ENCODE peak calls at places on chromosomes 3 and 15, in eight cellular contexts. V is HFFc6, O is stomach, A is fibroblast of pulmonary artery, D is epithelial cell of esophagus, G is progenitor cell of endocrine pancreas, C is mesothelial cell of epicardium, B is left ventricle myocardium inferior. W is an unnamed sample.

GRCh38 chr3:126550488-126551051 is 8.2 kb downstream of the C3orf22 start:
- DNase-seq in B (no peak), C (peak; percentile 14), O (peak; percentile 19), G (peak; percentile 7), D (no peak), A (no peak), V (no peak), W (no peak)

GRCh38 chr3:65979152-65979551 is 59.6 kb downstream of the MAGI1 start:
- DNase-seq in O (no peak), B (no peak), A (peak; percentile 92), D (peak; percentile 42), V (peak; percentile 88), C (no peak), G (no peak), W (no peak)

GRCh38 chr3:110677506-110677905 is 394.1 kb upstream of the NECTIN3 start:
- DNase-seq in O (no peak), C (no peak), V (no peak), G (no peak), A (no peak), B (no peak), D (no peak), W (no peak)

GRCh38 chr15:26866298-26867198 is at the start of gene GABRA5:
- DNase-seq in C (no peak), V (peak; percentile 30), B (no peak), G (peak; percentile 49), A (peak; percentile 6), D (peak; percentile 24), O (no peak), W (no peak)

GRCh38 chr3:26623409-26624208 is 1.0 kb downstream of the LRRC3B start:
- DNase-seq in B (no peak), G (no peak), A (no peak), D (no peak), C (no peak), V (no peak), O (no peak), W (no peak)

GRCh38 chr15:69482686-69483256 is 30.2 kb downstream of the RPLP1 start:
- DNase-seq in O (peak; percentile 61), A (no peak), D (peak; percentile 24), B (no peak), G (no peak), C (no peak), V (no peak), W (no peak)

GRCh38 chr3:178901204-178901603 is 170.4 kb downstream of the ZMAT3 start:
- DNase-seq in A (no peak), C (no peak), D (no peak), O (no peak), G (no peak), V (no peak), B (no peak), W (no peak)

GRCh38 chr3:138646527-138646926 is 38.0 kb downstream of the FAIM start:
- DNase-seq in B (no peak), G (no peak), V (no peak), A (no peak), C (no peak), D (no peak), O (no peak), W (no peak)

GRCh38 chr3:46344476-46344875 is 9.4 kb upstream of the CCR2 start:
- DNase-seq in C (no peak), O (no peak), D (no peak), G (no peak), A (no peak), V (no peak), B (no peak), W (no peak)

GRCh38 chr15:56821721-56822425 is 88.6 kb upstream of the ZNF280D start:
- DNase-seq in D (peak; percentile 77), O (peak; percentile 65), G (peak; percentile 43), A (peak; percentile 85), B (peak; percentile 24), V (peak; percentile 63), C (peak; percentile 25), W (peak; percentile 17)

GRCh38 chr3:129703913-129704312 is 97.4 kb upstream of the PLXND1 start:
- DNase-seq in C (no peak), A (peak; percentile 28), B (no peak), V (no peak), O (no peak), D (no peak), G (no peak), W (no peak)

GRCh38 chr15:65856821-65857455 is 12.4 kb upstream of the RAB11A start:
- DNase-seq in A (peak; percentile 70), C (peak; percentile 31), B (peak; percentile 47), G (no peak), V (peak; percentile 41), O (peak; percentile 83), D (peak; percentile 69), W (peak; percentile 76)

GRCh38 chr15:78024883-78025282 is 52.6 kb downstream of the TBC1D2B start:
- DNase-seq in B (no peak), V (no peak), A (no peak), C (no peak), O (no peak), G (no peak), D (no peak), W (no peak)

GRCh38 chr3:49358884-49359225 is 702 bp upstream of the GPX1 start:
- DNase-seq in B (no peak), G (no peak), A (peak; percentile 34), D (peak; percentile 23), O (no peak), V (no peak), C (no peak), W (no peak)

GRCh38 chr3:49359623-49360022 is 1.5 kb upstream of the GPX1 start:
- DNase-seq in D (peak; percentile 47), O (no peak), C (no peak), V (peak; percentile 57), B (no peak), G (no peak), A (no peak), W (no peak)

GRCh38 chr3:49353022-49353421 is 5.1 kb downstream of the GPX1 start:
- DNase-seq in D (peak; percentile 81), O (no peak), V (no peak), G (no peak), A (no peak), C (no peak), B (no peak), W (no peak)

GRCh38 chr3:49358217-49358883 is at the start of gene GPX1:
- DNase-seq in D (peak; percentile 97), O (peak; percentile 94), B (peak; percentile 97), C (peak; percentile 90), V (peak; percentile 94), A (peak; percentile 96), G (peak; percentile 85), W (peak; percentile 67)

DNA sequence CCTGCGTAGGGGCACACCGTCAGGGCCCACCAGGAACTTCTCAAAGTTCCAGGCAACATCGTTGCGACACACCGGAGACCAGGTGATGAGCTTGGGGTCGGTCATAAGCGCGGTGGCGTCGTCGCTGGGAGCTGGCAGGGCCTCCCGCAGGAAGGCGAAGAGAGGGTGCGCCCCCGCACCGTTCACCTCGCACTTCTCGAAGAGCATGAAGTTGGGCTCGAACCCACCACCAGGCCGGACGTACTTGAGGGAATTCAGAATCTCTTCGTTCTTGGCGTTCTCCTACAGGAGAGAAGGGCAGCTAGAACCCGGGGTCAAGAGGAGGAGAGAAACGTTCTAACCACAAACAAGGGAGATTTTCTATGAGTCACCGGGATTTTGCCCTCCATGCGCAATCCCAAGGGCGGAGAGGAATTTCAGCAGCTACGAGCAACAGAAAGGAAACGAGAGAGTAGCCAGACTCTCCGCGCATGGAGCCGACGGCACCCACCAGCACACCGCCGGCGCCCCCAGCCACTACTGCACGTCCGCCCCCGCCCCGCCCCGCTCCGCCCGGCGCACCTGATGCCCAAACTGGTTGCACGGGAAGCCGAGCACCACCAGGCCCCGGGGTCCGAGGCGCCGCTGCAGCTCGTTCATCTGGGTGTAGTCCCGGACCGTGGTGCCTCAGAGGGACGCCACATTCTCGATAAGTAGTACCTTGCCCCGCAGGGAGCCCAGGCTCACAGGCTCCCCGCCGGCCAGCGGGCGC is 512 bp downstream of the GPX1 start:
- DNase-seq in G (no peak), C (peak; percentile 33), B (peak; percentile 34), A (peak; percentile 93), D (peak; percentile 89), O (peak; percentile 49), V (peak; percentile 86), W (peak; percentile 37)
- TF ChIP-seq CTCF in G (no peak), C (no peak), B (no peak), A (no peak), D (no peak), O (no peak), V (no peak), W (no peak)

DNA sequence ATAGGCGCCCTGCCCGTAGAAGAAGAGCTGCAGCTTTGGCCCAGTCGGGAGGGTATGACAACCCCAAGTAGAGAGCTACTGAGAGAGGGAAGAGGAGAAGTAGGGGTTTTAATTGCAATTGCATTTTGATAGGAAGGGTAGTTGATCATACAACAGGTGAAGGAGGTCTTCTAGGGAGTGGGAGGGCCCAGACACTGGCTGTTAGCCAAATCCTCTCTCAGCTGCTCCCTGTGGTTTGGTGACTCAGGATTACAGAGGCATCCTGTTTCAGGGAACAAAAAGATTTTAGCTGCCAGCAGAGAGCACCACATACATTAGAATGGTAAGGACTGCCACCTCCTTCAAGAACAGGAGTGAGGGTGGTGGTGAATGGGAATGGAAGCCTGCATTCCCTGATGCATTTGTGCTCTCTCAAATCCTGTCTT is 408.9 kb upstream of the THBS1 start:
- DNase-seq in B (peak; percentile 23), G (no peak), V (peak; percentile 96), A (peak; percentile 99), C (peak; percentile 48), D (peak; percentile 98), O (peak; percentile 56), W (no peak)
- TF ChIP-seq CTCF in B (peak; percentile 57), G (peak; percentile 51), V (peak; percentile 81), A (peak; percentile 60), C (no peak), D (peak; percentile 60), O (no peak), W (no peak)

GRCh38 chr15:89130194-89130593 is 41.9 kb downstream of the ABHD2 start:
- DNase-seq in B (no peak), D (no peak), V (no peak), G (no peak), O (no peak), A (no peak), C (no peak), W (no peak)

GRCh38 chr15:89127054-89127702 is 38.9 kb downstream of the ABHD2 start:
- DNase-seq in V (no peak), D (peak; percentile 87), G (no peak), B (no peak), O (no peak), A (no peak), C (no peak), W (no peak)

GRCh38 chr15:89129123-89129815 is 41.0 kb downstream of the ABHD2 start:
- DNase-seq in O (peak; percentile 63), B (no peak), G (no peak), V (no peak), C (no peak), A (peak; percentile 49), D (peak; percentile 50), W (peak; percentile 62)

GRCh38 chr15:89129816-89130134 is 41.5 kb downstream of the ABHD2 start:
- DNase-seq in B (no peak), O (no peak), G (no peak), V (no peak), A (no peak), D (no peak), C (no peak), W (no peak)

GRCh38 chr15:89128320-89129122 is 40.3 kb downstream of the ABHD2 start:
- DNase-seq in O (no peak), B (no peak), C (no peak), A (no peak), V (no peak), G (no peak), D (no peak), W (no peak)
- TF ChIP-seq CTCF in O (no peak), B (no peak), C (no peak), A (no peak), V (no peak), G (no peak), D (no peak), W (no peak)

GRCh38 chr3:160003520-160004128 is 15.0 kb downstream of the IL12A start:
- DNase-seq in O (peak; percentile 38), A (peak; percentile 53), G (no peak), D (peak; percentile 58), B (peak; percentile 58), C (no peak), V (peak; percentile 39), W (no peak)
- TF ChIP-seq CTCF in O (no peak), A (peak; percentile 52), G (peak; percentile 65), D (peak; percentile 47), B (peak; percentile 75), C (no peak), V (peak; percentile 81), W (no peak)